ENCODE peak calls at places on chromosomes 16 and 17, in four cellular contexts. One of them, this sample, is unnamed.

GRCh38 chr17:61467416-61468262 is 15.4 kb downstream of the TBX4 start:
- DNase-seq in WTC11: peak
- DNase-seq in K562: peak
- DNase-seq in GM12878: no peak
- DNase-seq in this sample: no peak

GRCh38 chr17:79623786-79624657 is 13.2 kb upstream of the RBFOX3 start:
- DNase-seq in WTC11: peak
- DNase-seq in K562: no peak
- DNase-seq in GM12878: no peak
- DNase-seq in this sample: no peak

GRCh38 chr17:16439303-16439791 is 24.0 kb downstream of the TRPV2 start:
- DNase-seq in WTC11: no peak
- DNase-seq in K562: no peak
- DNase-seq in GM12878: no peak
- DNase-seq in this sample: no peak

GRCh38 chr16:1183235-1183907 is 30.5 kb downstream of the CACNA1H start:
- DNase-seq in WTC11: peak
- DNase-seq in K562: no peak
- DNase-seq in GM12878: no peak
- DNase-seq in this sample: no peak

GRCh38 chr16:27097671-27098275 is 31.0 kb downstream of the C16orf82 start:
- DNase-seq in WTC11: no peak
- DNase-seq in K562: no peak
- DNase-seq in GM12878: no peak
- DNase-seq in this sample: no peak

GRCh38 chr17:72843591-72843990 is 248.9 kb downstream of the SLC39A11 start:
- DNase-seq in WTC11: no peak
- DNase-seq in K562: no peak
- DNase-seq in GM12878: no peak
- DNase-seq in this sample: peak

GRCh38 chr17:17150450-17150804 is 55.7 kb downstream of the PLD6 start:
- DNase-seq in WTC11: no peak
- DNase-seq in K562: no peak
- DNase-seq in GM12878: peak
- DNase-seq in this sample: no peak

GRCh38 chr17:62670202-62670821 is 42.8 kb downstream of the MRC2 start:
- DNase-seq in WTC11: peak
- DNase-seq in K562: peak
- DNase-seq in GM12878: no peak
- DNase-seq in this sample: peak

GRCh38 chr16:11142951-11143740 is 112.9 kb downstream of the SOCS1 start:
- DNase-seq in WTC11: no peak
- DNase-seq in K562: no peak
- DNase-seq in GM12878: no peak
- DNase-seq in this sample: no peak

GRCh38 chr17:20085283-20085875 is 76.2 kb downstream of the SPECC1 start:
- DNase-seq in WTC11: no peak
- DNase-seq in K562: no peak
- DNase-seq in GM12878: no peak
- DNase-seq in this sample: no peak

GRCh38 chr17:42670199-42670924 is 6.4 kb downstream of the PLEKHH3 start:
- DNase-seq in WTC11: peak
- DNase-seq in K562: no peak
- DNase-seq in GM12878: no peak
- DNase-seq in this sample: no peak

GRCh38 chr17:49225554-49226236 is 4.9 kb downstream of the PHOSPHO1 start:
- DNase-seq in WTC11: no peak
- DNase-seq in K562: no peak
- DNase-seq in GM12878: no peak
- DNase-seq in this sample: no peak

GRCh38 chr16:20404637-20405036 is at the start of gene PDILT:
- DNase-seq in WTC11: no peak
- DNase-seq in K562: no peak
- DNase-seq in GM12878: no peak
- DNase-seq in this sample: no peak

GRCh38 chr16:56606688-56607618 is 1.4 kb upstream of the MT2A start:
- DNase-seq in WTC11: no peak
- DNase-seq in K562: no peak
- DNase-seq in GM12878: no peak
- DNase-seq in this sample: peak

GRCh38 chr16:22357635-22357971 is 16.8 kb downstream of the CDR2 start:
- DNase-seq in WTC11: no peak
- DNase-seq in K562: no peak
- DNase-seq in GM12878: no peak
- DNase-seq in this sample: no peak

GRCh38 chr16:4298761-4299522 is 16.9 kb upstream of the GLIS2 start:
- DNase-seq in WTC11: peak
- DNase-seq in K562: peak
- DNase-seq in GM12878: no peak
- DNase-seq in this sample: no peak

GRCh38 chr16:11349599-11350276 is 4.5 kb downstream of the RMI2 start:
- DNase-seq in WTC11: no peak
- DNase-seq in K562: no peak
- DNase-seq in GM12878: no peak
- DNase-seq in this sample: no peak

GRCh38 chr17:82776454-82776853 is 24.6 kb downstream of the TBCD start:
- DNase-seq in WTC11: no peak
- DNase-seq in K562: no peak
- DNase-seq in GM12878: no peak
- DNase-seq in this sample: no peak

GRCh38 chr17:20095366-20096080 is 86.4 kb downstream of the SPECC1 start:
- DNase-seq in WTC11: peak
- DNase-seq in K562: peak
- DNase-seq in GM12878: no peak
- DNase-seq in this sample: peak

GRCh38 chr16:80623376-80623775 is 82.6 kb downstream of the DYNLRB2 start:
- DNase-seq in WTC11: no peak
- DNase-seq in K562: no peak
- DNase-seq in GM12878: no peak
- DNase-seq in this sample: no peak

GRCh38 chr17:50076591-50077235 is 18.4 kb upstream of the PDK2 start:
- DNase-seq in WTC11: peak
- DNase-seq in K562: no peak
- DNase-seq in GM12878: no peak
- DNase-seq in this sample: no peak

GRCh38 chr17:64190468-64190867 is 60.5 kb upstream of the ERN1 start:
- DNase-seq in WTC11: no peak
- DNase-seq in K562: no peak
- DNase-seq in GM12878: no peak
- DNase-seq in this sample: no peak

GRCh38 chr17:72525225-72525988 is 404.6 kb downstream of the SOX9 start:
- DNase-seq in WTC11: no peak
- DNase-seq in K562: no peak
- DNase-seq in GM12878: no peak
- DNase-seq in this sample: peak

GRCh38 chr16:23401142-23401541 is 51.8 kb downstream of the COG7 start:
- DNase-seq in WTC11: no peak
- DNase-seq in K562: no peak
- DNase-seq in GM12878: no peak
- DNase-seq in this sample: no peak

GRCh38 chr16:84088695-84089395 is 27.9 kb downstream of the MBTPS1 start:
- DNase-seq in WTC11: no peak
- DNase-seq in K562: no peak
- DNase-seq in GM12878: peak
- DNase-seq in this sample: peak

GRCh38 chr17:45677770-45678169 is 106.3 kb upstream of the CRHR1 start:
- DNase-seq in WTC11: no peak
- DNase-seq in K562: no peak
- DNase-seq in GM12878: no peak
- DNase-seq in this sample: no peak

GRCh38 chr17:50640701-50641338 is 6.1 kb downstream of the ABCC3 start:
- DNase-seq in WTC11: no peak
- DNase-seq in K562: no peak
- DNase-seq in GM12878: no peak
- DNase-seq in this sample: peak

GRCh38 chr16:4847774-4848587 is 700 bp downstream of the UBN1 start:
- DNase-seq in WTC11: peak
- DNase-seq in K562: peak
- DNase-seq in GM12878: no peak
- DNase-seq in this sample: peak

GRCh38 chr17:11932337-11932898 is 64.9 kb downstream of the ZNF18 start:
- DNase-seq in WTC11: no peak
- DNase-seq in K562: no peak
- DNase-seq in GM12878: no peak
- DNase-seq in this sample: no peak

GRCh38 chr17:68020451-68020779 is 15.1 kb upstream of the KPNA2 start:
- DNase-seq in WTC11: no peak
- DNase-seq in K562: no peak
- DNase-seq in GM12878: no peak
- DNase-seq in this sample: peak

GRCh38 chr17:32127156-32127897 is 15.0 kb upstream of the RHOT1 start:
- DNase-seq in WTC11: peak
- DNase-seq in K562: peak
- DNase-seq in GM12878: peak
- DNase-seq in this sample: no peak

GRCh38 chr17:57369509-57369945 is 113.2 kb downstream of the MSI2 start:
- DNase-seq in WTC11: no peak
- DNase-seq in K562: no peak
- DNase-seq in GM12878: no peak
- DNase-seq in this sample: peak

GRCh38 chr17:9183297-9183696 is 162.0 kb downstream of the NTN1 start:
- DNase-seq in WTC11: no peak
- DNase-seq in K562: no peak
- DNase-seq in GM12878: no peak
- DNase-seq in this sample: no peak
- TF ChIP-seq MAX in WTC11: no peak
- TF ChIP-seq MAX in K562: no peak
- TF ChIP-seq MAX in GM12878: no peak
- TF ChIP-seq MAX in this sample: no peak

DNA sequence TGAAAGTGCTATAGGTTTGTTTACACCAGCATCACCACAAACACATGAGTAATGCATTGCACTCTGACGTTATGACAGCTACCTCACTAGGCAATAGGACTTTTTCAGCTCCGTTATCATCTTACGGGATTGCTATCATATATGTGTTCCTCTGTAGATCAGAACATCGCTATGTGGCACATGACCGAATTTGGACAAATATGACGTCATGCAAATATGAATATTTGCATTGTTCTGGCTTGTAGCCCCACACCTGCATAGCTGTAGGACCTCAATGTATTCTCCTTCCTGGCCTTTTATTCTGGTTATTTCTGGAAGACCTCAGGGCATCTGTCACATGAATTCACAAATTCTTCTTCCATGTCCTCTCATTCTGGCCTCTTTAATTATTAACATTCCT is 393.2 kb downstream of the CDH13 start:
- DNase-seq in WTC11: no peak
- DNase-seq in K562: no peak
- DNase-seq in GM12878: no peak
- DNase-seq in this sample: no peak
- TF ChIP-seq NR2C2 in WTC11: no peak
- TF ChIP-seq NR2C2 in K562: no peak
- TF ChIP-seq NR2C2 in GM12878: no peak
- TF ChIP-seq NR2C2 in this sample: no peak

GRCh38 chr16:89410794-89411309 is 79.5 kb downstream of the ANKRD11 start:
- DNase-seq in WTC11: no peak
- DNase-seq in K562: no peak
- DNase-seq in GM12878: no peak
- DNase-seq in this sample: peak
- TF ChIP-seq MAX in WTC11: no peak
- TF ChIP-seq MAX in K562: no peak
- TF ChIP-seq MAX in GM12878: no peak
- TF ChIP-seq MAX in this sample: peak

DNA sequence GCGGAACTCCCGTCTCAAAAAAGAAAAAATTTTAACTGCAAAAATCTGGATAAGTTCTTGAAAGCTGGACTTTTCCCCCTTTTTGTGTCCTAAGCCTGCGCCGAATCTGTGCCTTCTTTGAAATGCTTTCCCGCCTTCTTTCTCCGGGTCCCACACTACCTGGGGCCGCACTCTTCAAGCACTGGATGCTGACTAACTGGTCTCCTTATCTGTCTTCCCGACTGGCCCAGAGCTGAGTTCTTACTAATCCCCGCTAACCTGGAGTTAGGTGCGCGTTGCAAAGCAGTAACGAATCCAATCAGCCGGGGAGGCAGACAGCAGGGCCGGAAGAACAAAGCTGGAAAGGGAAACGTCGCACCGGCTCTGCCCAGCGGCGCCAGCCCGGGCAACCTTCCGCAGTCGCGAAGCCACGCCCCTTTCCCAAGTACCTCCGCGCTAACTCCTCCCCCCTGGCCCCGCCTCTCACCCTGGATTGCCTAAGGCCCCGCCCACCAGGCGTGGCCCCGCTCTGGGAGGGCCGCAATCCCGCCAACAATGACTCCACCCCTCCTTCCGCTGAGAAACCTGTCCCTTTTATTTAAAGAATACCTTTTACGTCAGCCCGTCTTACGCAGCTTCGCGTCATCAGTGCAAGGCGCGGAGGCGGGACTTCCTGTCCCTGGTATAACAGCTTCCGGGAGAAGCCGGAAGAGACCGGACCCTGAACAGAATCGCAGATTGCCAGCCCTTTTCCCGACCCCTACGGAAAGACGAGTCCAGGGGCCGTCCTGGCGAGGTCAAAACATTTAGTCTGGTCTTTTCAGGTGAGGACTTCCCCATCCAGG is at the start of gene TMUB2:
- DNase-seq in WTC11: peak
- DNase-seq in K562: peak
- DNase-seq in GM12878: peak
- DNase-seq in this sample: peak
- TF ChIP-seq NR2C2 in WTC11: no peak
- TF ChIP-seq NR2C2 in K562: peak
- TF ChIP-seq NR2C2 in GM12878: no peak
- TF ChIP-seq NR2C2 in this sample: peak